ENCODE peak calls at places on chromosome 16, in five cellular contexts. S is brain microvascular endothelial cell; C is breast epithelium; X is activated T-cell treated with anti-CD3 and anti-CD28 coated beads, Interleukin-2, amount 50 U/mL, for 4 hours; K is dermis blood vessel endothelial cell. I is an unnamed sample.

GRCh38 chr16:85202631-85203461 is 90.6 kb upstream of the CIBAR2 start:
- DNase-seq in S (no peak), C (no peak), X (no peak), K (no peak), I (no peak)

GRCh38 chr16:53224932-53225533 is 170.2 kb downstream of the CHD9 start:
- DNase-seq in S (peak), C (no peak), X (no peak), K (no peak), I (no peak)

GRCh38 chr16:57284206-57284951 is at the start of gene PLLP:
- DNase-seq in S (no peak), C (no peak), X (peak), K (peak), I (peak)

GRCh38 chr16:78249056-78249455 is 149.6 kb downstream of the WWOX start:
- DNase-seq in S (no peak), C (no peak), X (no peak), K (no peak), I (no peak)

GRCh38 chr16:87389245-87389644 is 2.9 kb upstream of the MAP1LC3B start:
- DNase-seq in S (no peak), C (no peak), X (no peak), K (no peak), I (no peak)

GRCh38 chr16:82701302-82702022 is 74.7 kb downstream of the CDH13 start:
- DNase-seq in S (peak), C (no peak), X (no peak), K (peak), I (no peak)

GRCh38 chr16:22315979-22316378 is 18.8 kb downstream of the POLR3E start:
- DNase-seq in S (no peak), C (no peak), X (no peak), K (no peak), I (no peak)

GRCh38 chr16:49883111-49883829 is 27.4 kb upstream of the ZNF423 start:
- DNase-seq in S (no peak), C (no peak), X (no peak), K (no peak), I (no peak)

GRCh38 chr16:85082553-85083050 is 29.7 kb downstream of the CIBAR2 start:
- DNase-seq in S (no peak), C (no peak), X (no peak), K (no peak), I (no peak)

GRCh38 chr16:583470-583814 is 6.4 kb upstream of the RAB40C start:
- DNase-seq in S (no peak), C (no peak), X (no peak), K (no peak), I (no peak)

GRCh38 chr16:89586853-89587252 is 11.3 kb downstream of the CPNE7 start:
- DNase-seq in S (no peak), C (no peak), X (no peak), K (peak), I (no peak)

GRCh38 chr16:15599303-15600070 is 43.5 kb downstream of the MARF1 start:
- DNase-seq in S (no peak), C (no peak), X (no peak), K (no peak), I (no peak)

GRCh38 chr16:30641378-30641982 is 9.3 kb upstream of the PRR14 start:
- DNase-seq in S (no peak), C (no peak), X (no peak), K (no peak), I (no peak)

GRCh38 chr16:35146031-35146710 is 1686.8 kb downstream of the TP53TG3F start:
- DNase-seq in S (no peak), C (no peak), X (no peak), K (no peak), I (no peak)

GRCh38 chr16:69775535-69775934 is 13.4 kb downstream of the WWP2 start:
- DNase-seq in S (no peak), C (no peak), X (no peak), K (no peak), I (no peak)

GRCh38 chr16:1429026-1429425 is 1.9 kb upstream of the PERCC1 start:
- DNase-seq in S (no peak), C (no peak), X (no peak), K (no peak), I (no peak)

GRCh38 chr16:71626018-71626857 is at the start of gene MARVELD3:
- DNase-seq in S (no peak), C (peak), X (peak), K (no peak), I (peak)

GRCh38 chr16:30351586-30352419 is 3.3 kb downstream of the CD2BP2 start:
- DNase-seq in S (peak), C (peak), X (no peak), K (peak), I (no peak)

GRCh38 chr16:84068783-84069464 is 26.3 kb upstream of the SLC38A8 start:
- DNase-seq in S (no peak), C (no peak), X (no peak), K (no peak), I (no peak)